ENCODE peak calls at places on chromosomes 12 and 14, in five cellular contexts. R is HL-60, J is OCI-LY7, I is lower leg skin, G is thoracic aorta. N is an unnamed sample.

GRCh38 chr12:121786441-121786825 is 7.1 kb downstream of the RHOF start:
- DNase-seq in J (no peak), G (no peak), R (peak), I (peak), N (no peak)

GRCh38 chr14:52356025-52356424 is 41.9 kb downstream of the PTGER2 start:
- DNase-seq in R (no peak), G (no peak), J (no peak), I (no peak), N (no peak)

GRCh38 chr14:26860111-26860510 is 262.3 kb upstream of the NOVA1 start:
- DNase-seq in J (no peak), G (no peak), R (no peak), I (no peak), N (no peak)

GRCh38 chr12:132153501-132154340 is 9.5 kb downstream of the NOC4L start:
- DNase-seq in I (no peak), G (no peak), J (peak), R (peak), N (peak)

GRCh38 chr12:116517431-116518045 is 41.6 kb upstream of the MAP1LC3B2 start:
- DNase-seq in R (no peak), J (no peak), G (no peak), I (no peak), N (no peak)

GRCh38 chr12:98060421-98060820 is 455.0 kb upstream of the TMPO start:
- DNase-seq in I (no peak), R (no peak), J (no peak), G (no peak), N (no peak)

GRCh38 chr14:104972301-104973211 is 5.6 kb downstream of the AHNAK2 start:
- DNase-seq in J (no peak), G (no peak), I (peak), R (no peak), N (no peak)

GRCh38 chr12:47941475-47942326 is 21.7 kb upstream of the TMEM106C start:
- DNase-seq in R (peak), I (no peak), G (no peak), J (no peak), N (no peak)

GRCh38 chr12:76030378-76031080 is 1.0 kb downstream of the PHLDA1 start:
- DNase-seq in I (no peak), G (no peak), R (peak), J (peak), N (peak)

GRCh38 chr12:81759215-81759991 is at the start of gene PPFIA2:
- DNase-seq in I (no peak), J (no peak), R (no peak), G (no peak), N (peak)

GRCh38 chr14:96255501-96256366 is at the start of gene BDKRB1:
- DNase-seq in R (no peak), G (no peak), I (no peak), J (no peak), N (no peak)

GRCh38 chr14:71372411-71372838 is 465.2 kb downstream of the PCNX1 start:
- DNase-seq in G (no peak), R (no peak), J (no peak), I (no peak), N (no peak)

GRCh38 chr12:57850924-57851323 is 4.4 kb upstream of the CTDSP2 start:
- DNase-seq in I (no peak), R (no peak), J (peak), G (no peak), N (peak)

GRCh38 chr12:32566663-32567634 is 112.2 kb upstream of the DNM1L start:
- DNase-seq in R (no peak), I (no peak), G (no peak), J (no peak), N (no peak)

GRCh38 chr12:30438526-30439120 is 257.0 kb downstream of the IPO8 start:
- DNase-seq in R (no peak), J (no peak), G (no peak), I (no peak), N (no peak)

GRCh38 chr12:125079943-125080645 is 14.9 kb downstream of the AACS start:
- DNase-seq in J (no peak), R (no peak), G (no peak), I (peak), N (no peak)

GRCh38 chr12:46919666-46920065 is 93.9 kb upstream of the SLC38A4 start:
- DNase-seq in G (no peak), R (no peak), J (no peak), I (no peak), N (no peak)

GRCh38 chr14:53640695-53641094 is 315.9 kb downstream of the BMP4 start:
- DNase-seq in J (no peak), I (no peak), G (no peak), R (no peak), N (no peak)

GRCh38 chr14:55689971-55690871 is 110.2 kb downstream of the KTN1 start:
- DNase-seq in J (no peak), G (no peak), I (no peak), R (peak), N (no peak)
- TF ChIP-seq CTCF in J (no peak), G (no peak), I (no peak), R (no peak), N (no peak)

GRCh38 chr12:111129149-111129548 is 208.8 kb upstream of the MYL2 start:
- DNase-seq in G (no peak), R (no peak), J (no peak), I (no peak), N (no peak)
- TF ChIP-seq CTCF in G (no peak), R (no peak), J (no peak), I (no peak), N (no peak)

GRCh38 chr14:99609245-99610117 is 5.5 kb upstream of the CCDC85C start:
- DNase-seq in J (no peak), I (no peak), R (no peak), G (no peak), N (no peak)
- TF ChIP-seq CTCF in J (no peak), I (no peak), R (no peak), G (no peak), N (no peak)

DNA sequence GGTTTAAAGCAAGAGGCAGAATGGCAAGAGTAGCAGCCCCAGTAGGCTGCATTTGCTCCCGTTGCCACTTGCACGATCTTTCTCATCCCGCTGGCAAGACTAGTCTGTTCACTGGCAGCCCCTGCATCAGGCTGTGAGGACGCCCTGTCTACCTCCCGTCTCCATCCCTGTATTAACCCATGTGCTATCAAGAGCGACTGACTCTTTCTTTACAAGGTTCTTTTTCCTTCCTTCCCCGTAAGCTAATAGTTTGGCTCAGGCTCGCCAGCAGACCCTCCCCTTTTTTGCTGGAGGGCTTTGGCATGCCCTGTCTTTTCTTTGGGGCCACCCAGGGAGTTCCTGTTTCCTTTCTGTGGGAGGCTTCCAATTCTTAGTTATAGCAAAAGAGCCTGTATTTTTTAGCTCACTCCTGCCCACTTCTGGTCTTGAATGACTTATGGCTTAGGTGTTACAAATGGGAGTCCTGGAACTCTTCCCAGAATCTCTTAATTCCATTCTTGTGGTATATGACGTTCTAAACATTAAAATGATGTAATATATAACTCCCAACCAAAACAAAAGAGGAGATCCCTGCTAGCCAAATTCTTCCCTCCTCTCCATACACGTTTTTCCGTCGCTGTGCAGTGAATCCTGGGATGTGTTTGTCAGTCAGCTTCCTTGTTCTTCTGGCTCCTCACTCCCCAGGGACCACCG is 149.0 kb downstream of the PRKCH start:
- DNase-seq in I (no peak), G (no peak), R (no peak), J (no peak), N (no peak)
- TF ChIP-seq CTCF in I (no peak), G (no peak), R (no peak), J (peak), N (no peak)

DNA sequence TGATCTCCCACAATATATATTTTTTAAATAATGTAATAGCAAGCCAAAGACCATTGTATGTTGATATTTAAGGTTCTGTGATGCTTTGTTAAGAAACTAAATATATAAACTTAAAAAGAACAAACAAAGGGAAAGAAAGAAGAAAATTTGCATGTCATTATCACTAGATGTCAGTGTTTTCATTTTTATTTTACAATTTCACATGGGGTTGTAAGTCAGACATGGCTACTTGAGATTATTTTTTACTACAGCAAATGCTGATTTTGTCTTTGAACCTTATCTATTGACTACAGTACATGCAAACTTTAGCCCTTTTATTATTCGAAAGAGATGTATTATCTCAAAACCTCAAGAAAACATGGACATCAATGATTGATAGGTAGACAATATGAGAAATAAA is 36.1 kb downstream of the SLCO1C1 start:
- DNase-seq in J (no peak), R (no peak), I (no peak), G (no peak), N (no peak)
- TF ChIP-seq CTCF in J (no peak), R (no peak), I (no peak), G (no peak), N (no peak)